ENCODE peak calls at places on chromosomes 2 and 18, in seven cellular contexts. R, J, A, I, U, O and T are unnamed samples.

GRCh38 chr2:59884166-59884565 is 669.3 kb downstream of the BCL11A start:
- DNase-seq in R (no peak), J (no peak), A (no peak), I (no peak), U (no peak), O (no peak), T (no peak)

GRCh38 chr2:69087912-69088240 is 74.9 kb downstream of the ANTXR1 start:
- DNase-seq in R (no peak), J (no peak), A (no peak), I (no peak), U (no peak), O (no peak), T (no peak)

GRCh38 chr2:160952462-160952861 is 207.8 kb upstream of the TANK start:
- DNase-seq in R (peak), J (no peak), A (no peak), I (no peak), U (no peak), O (no peak), T (peak)

GRCh38 chr2:1136071-1136470 is 185.4 kb downstream of the SNTG2 start:
- DNase-seq in R (no peak), J (no peak), A (no peak), I (no peak), U (peak), O (no peak), T (no peak)

GRCh38 chr2:158716091-158716815 is 78.9 kb upstream of the DAPL1 start:
- DNase-seq in R (no peak), J (no peak), A (no peak), I (peak), U (no peak), O (no peak), T (no peak)

GRCh38 chr18:61350578-61350977 is 17.3 kb downstream of the CDH20 start:
- DNase-seq in R (no peak), J (no peak), A (no peak), I (no peak), U (no peak), O (no peak), T (no peak)

GRCh38 chr2:68390600-68390999 is 25.5 kb downstream of the PLEK start:
- DNase-seq in R (no peak), J (no peak), A (no peak), I (no peak), U (no peak), O (no peak), T (no peak)

GRCh38 chr2:235008584-235009044 is 56.8 kb downstream of the SH3BP4 start:
- DNase-seq in R (no peak), J (no peak), A (no peak), I (peak), U (no peak), O (no peak), T (peak)

GRCh38 chr2:141498561-141498960 is 632.3 kb downstream of the LRP1B start:
- DNase-seq in R (no peak), J (no peak), A (no peak), I (no peak), U (no peak), O (no peak), T (no peak)

GRCh38 chr2:209648714-209649113 is 122.9 kb upstream of the UNC80 start:
- DNase-seq in R (no peak), J (no peak), A (no peak), I (no peak), U (no peak), O (no peak), T (no peak)

GRCh38 chr18:22933206-22933957 is at the start of gene RBBP8:
- DNase-seq in R (peak), J (peak), A (peak), I (peak), U (peak), O (peak), T (peak)

GRCh38 chr2:241194811-241195210 is 6.3 kb downstream of the ANO7 start:
- DNase-seq in R (no peak), J (no peak), A (no peak), I (no peak), U (no peak), O (no peak), T (no peak)

GRCh38 chr18:53798516-53798915 is 426.0 kb downstream of the MBD2 start:
- DNase-seq in R (no peak), J (no peak), A (no peak), I (no peak), U (no peak), O (no peak), T (no peak)

GRCh38 chr2:48760848-48761247 is 5.3 kb upstream of the LHCGR start:
- DNase-seq in R (no peak), J (no peak), A (no peak), I (no peak), U (no peak), O (no peak), T (no peak)

DNA sequence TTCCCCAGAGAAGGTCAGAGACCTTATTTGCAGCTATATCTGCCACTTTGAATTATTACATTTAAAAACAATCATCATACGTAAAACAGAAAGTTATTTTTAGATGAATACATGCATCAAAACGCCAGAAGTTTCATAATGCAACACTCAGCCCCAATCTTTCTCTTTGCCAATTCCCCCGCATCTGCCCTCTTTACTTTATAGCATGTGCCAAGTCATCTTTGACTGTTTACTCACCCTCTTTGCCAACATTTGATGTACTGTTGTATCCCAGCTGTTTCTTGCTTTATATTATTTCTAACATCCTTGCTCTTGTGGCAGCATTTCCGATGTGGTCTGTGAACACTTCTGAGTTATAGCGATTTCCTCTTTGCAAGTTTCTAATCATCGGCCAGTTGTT is 86.2 kb downstream of the CRIM1 start:
- DNase-seq in R (no peak), J (no peak), A (no peak), I (no peak), U (no peak), O (no peak), T (no peak)
- TF ChIP-seq EP300 in R (no peak), J (no peak), A (no peak), I (no peak), U (no peak), O (no peak), T (no peak)

DNA sequence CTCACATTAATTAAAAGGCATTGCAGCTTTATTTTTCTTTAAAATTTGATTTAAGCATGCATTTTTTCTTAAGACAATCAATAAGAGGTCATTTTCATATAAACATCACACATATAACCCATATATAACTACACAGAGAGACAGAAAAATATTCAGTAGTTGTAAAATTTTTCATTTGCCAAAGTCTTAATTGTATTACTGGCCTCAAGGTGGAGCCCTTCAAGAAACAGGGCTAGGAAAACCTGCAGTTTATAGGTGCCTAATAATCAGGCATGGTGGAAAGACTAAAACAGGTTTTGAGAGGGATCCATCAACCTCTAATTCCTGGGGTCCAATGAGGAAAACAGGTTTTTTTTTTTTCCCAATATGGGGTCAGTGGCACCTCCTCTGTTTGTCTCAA is 71.3 kb upstream of the ZNF804A start:
- DNase-seq in R (no peak), J (no peak), A (no peak), I (no peak), U (no peak), O (no peak), T (no peak)
- TF ChIP-seq CTCF in R (no peak), J (no peak), A (no peak), I (no peak), U (no peak), O (no peak), T (no peak)

DNA sequence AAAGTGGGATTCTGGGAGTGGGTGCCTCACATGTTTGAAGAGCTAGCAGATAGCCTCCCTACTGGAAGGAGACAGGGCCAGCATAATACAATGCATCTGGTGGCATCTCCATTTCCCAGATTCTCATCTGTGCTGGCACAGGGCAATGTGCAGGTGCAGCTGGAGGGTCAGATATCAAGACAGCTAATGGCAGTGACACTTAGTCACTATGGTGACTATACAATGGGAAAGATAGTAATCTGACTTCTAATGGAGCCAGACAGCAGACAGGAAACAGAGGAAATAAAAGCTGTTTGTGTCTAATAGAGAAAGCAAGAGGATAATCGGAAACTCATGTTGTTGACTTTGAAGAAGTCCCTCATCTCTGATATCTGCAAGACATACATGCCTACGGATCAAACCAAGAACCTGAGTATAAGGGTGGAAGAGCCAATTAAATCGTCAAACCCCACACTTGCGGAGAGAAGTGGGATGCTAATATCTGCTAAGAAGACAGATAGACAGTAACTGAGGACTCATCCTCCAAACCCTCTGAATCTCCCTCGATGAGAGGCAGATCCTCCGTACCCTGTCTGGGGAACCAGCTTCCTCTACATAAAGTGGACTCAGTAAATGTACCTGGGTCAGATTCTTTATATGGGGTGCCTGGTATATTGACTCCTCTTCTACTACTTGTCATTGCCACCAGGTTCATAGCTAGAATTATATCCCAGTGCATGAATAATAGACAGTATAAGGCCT is 692.7 kb downstream of the SOCS6 start:
- DNase-seq in R (no peak), J (no peak), A (no peak), I (no peak), U (no peak), O (no peak), T (no peak)
- TF ChIP-seq EP300 in R (no peak), J (no peak), A (no peak), I (no peak), U (no peak), O (no peak), T (no peak)

DNA sequence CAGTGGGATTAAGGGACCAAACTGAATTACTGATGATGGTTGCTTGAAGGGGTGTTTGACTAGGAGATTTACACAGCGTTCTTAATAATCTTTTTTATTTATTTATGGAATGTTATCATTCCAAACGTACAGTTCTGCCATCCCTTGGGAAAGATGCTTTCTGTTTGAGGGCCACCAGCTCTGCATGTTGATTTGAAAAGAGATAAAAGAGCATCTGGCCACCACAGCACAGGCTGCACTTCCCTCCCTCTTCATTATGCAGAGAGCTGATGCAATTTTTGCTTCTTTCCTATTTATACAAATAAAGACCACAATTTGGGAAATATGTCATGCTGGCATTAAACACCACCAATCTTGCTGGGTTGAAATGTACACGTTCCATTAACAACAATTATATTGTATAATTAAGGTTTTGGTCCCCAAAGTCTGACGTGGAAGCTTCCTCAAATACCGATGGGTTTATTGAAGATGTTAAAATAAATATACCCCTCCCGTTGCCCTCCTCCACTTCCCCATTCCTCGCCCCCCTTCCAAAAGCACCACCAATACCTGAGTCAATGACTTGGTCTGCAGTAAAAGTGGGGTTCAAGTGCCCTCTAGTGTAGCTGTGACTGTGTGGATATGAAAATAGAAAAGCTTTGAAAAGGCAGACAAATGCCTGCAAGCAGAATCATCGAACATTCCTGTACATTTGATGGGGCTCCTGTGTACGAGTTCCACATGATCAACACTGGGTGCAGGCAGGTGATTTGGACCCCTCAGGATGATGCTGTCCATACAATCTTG is 211.9 kb downstream of the HRH4 start:
- DNase-seq in R (no peak), J (no peak), A (no peak), I (no peak), U (no peak), O (no peak), T (no peak)
- TF ChIP-seq CTCF in R (no peak), J (no peak), A (no peak), I (no peak), U (no peak), O (no peak), T (no peak)

DNA sequence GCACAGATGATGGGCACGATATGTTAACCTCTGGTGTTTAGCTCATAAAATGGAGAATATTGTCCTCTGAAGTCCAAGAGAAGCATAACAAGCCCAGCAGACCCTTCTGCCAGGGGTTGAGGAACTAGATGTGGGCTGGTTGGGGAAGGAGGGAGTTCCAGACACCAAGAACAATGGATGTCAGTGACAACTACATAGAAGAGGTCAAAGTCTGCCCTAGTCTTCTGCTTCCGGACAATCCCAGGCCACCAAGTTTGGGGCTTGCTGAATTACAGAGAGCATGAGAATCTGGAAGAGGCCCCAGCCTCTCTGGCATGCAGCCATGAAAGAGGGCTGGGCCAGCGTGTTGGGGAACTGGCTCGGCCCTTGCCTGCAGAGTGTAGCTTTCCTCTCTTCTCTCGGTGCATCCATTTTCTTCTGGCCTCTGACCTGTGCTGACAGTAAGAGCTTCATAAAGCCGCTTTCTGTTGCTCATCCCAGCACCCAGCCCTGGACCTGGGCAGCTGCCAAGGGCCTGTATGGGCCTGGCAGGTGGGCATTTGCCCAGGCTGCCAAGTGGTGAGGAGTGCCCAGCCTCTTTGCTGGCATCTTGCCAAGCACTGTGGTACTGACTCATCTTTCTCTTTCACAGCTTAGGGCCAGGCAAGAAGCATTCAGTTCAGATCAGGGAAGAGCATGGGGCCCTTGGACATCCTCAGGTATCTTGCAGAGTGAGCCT is 14.6 kb upstream of the LAPTM4A start:
- DNase-seq in R (peak), J (no peak), A (no peak), I (peak), U (no peak), O (no peak), T (peak)
- TF ChIP-seq EP300 in R (no peak), J (no peak), A (no peak), I (no peak), U (no peak), O (no peak), T (no peak)

GRCh38 chr2:6845903-6846302 is 19.8 kb downstream of the CMPK2 start:
- DNase-seq in R (no peak), J (no peak), A (no peak), I (no peak), U (no peak), O (no peak), T (no peak)
- TF ChIP-seq CTCF in R (no peak), J (no peak), A (no peak), I (no peak), U (peak), O (no peak), T (no peak)